ENCODE peak calls at places on chromosomes 13 and 19, in nine cellular contexts. G is CD4-positive, CD25-positive, alpha-beta regulatory T cell; T is A549; J is cardiac muscle cell; P is AG04450; N is stromal cell of bone marrow; F is T-cell; Z is AG04449; U is heart left ventricle. C is an unnamed sample.
A peak's percentile ranks its signal among the peaks of the same experiment; 100 is the strongest.

GRCh38 chr13:43558942-43559341 is 227.8 kb downstream of the ENOX1 start:
- DNase-seq in G (no peak), T (no peak), J (no peak), P (no peak), N (no peak), F (no peak), Z (no peak), U (no peak), C (no peak)

GRCh38 chr13:32669030-32669646 is 82.9 kb downstream of the PDS5B start:
- DNase-seq in G (peak; percentile 47), T (peak; percentile 48), J (peak; percentile 79), P (no peak), N (peak; percentile 32), F (no peak), Z (no peak), U (no peak), C (no peak)

GRCh38 chr13:31159306-31159705 is 2.4 kb downstream of the HSPH1 start:
- DNase-seq in G (no peak), T (no peak), J (no peak), P (no peak), N (no peak), F (no peak), Z (no peak), U (no peak), C (no peak)

GRCh38 chr13:112444001-112444311 is 67.8 kb downstream of the SPACA7 start:
- DNase-seq in G (no peak), T (peak; percentile 50), J (peak; percentile 79), P (no peak), N (peak; percentile 2), F (peak; percentile 10), Z (no peak), U (peak; percentile 54), C (peak; percentile 17)

GRCh38 chr13:44117351-44117750 is 237.6 kb downstream of the LACC1 start:
- DNase-seq in G (no peak), T (no peak), J (no peak), P (no peak), N (no peak), F (no peak), Z (no peak), U (no peak), C (no peak)

GRCh38 chr19:33301900-33302174 is 497 bp downstream of the CEBPA start:
- DNase-seq in G (no peak), T (no peak), J (peak; percentile 34), P (no peak), N (no peak), F (no peak), Z (no peak), U (no peak), C (no peak)

GRCh38 chr13:113668491-113668971 is 1.5 kb downstream of the GRK1 start:
- DNase-seq in G (no peak), T (no peak), J (no peak), P (no peak), N (no peak), F (no peak), Z (no peak), U (peak; percentile 11), C (no peak)

GRCh38 chr13:93539914-93540313 is 313.3 kb downstream of the GPC6 start:
- DNase-seq in G (no peak), T (no peak), J (no peak), P (no peak), N (no peak), F (no peak), Z (no peak), U (no peak), C (no peak)

GRCh38 chr13:25085125-25085742 is 10.7 kb upstream of the PABPC3 start:
- DNase-seq in G (no peak), T (peak; percentile 44), J (peak; percentile 71), P (no peak), N (peak; percentile 13), F (no peak), Z (no peak), U (no peak), C (no peak)

GRCh38 chr13:112161441-112162301 is 94.7 kb downstream of the SOX1 start:
- DNase-seq in G (no peak), T (no peak), J (no peak), P (no peak), N (no peak), F (no peak), Z (no peak), U (no peak), C (no peak)

GRCh38 chr13:48944221-48944620 is 31.5 kb upstream of the FNDC3A start:
- DNase-seq in G (no peak), T (no peak), J (no peak), P (no peak), N (no peak), F (no peak), Z (no peak), U (no peak), C (no peak)

GRCh38 chr13:113886561-113887112 is 22.8 kb upstream of the GAS6 start:
- DNase-seq in G (no peak), T (no peak), J (no peak), P (no peak), N (no peak), F (no peak), Z (no peak), U (no peak), C (no peak)

GRCh38 chr19:33408116-33408515 is 34.6 kb downstream of the CEBPG start:
- DNase-seq in G (no peak), T (no peak), J (no peak), P (no peak), N (no peak), F (no peak), Z (no peak), U (no peak), C (no peak)

GRCh38 chr19:10895920-10896319 is 24.6 kb downstream of the CARM1 start:
- DNase-seq in G (no peak), T (no peak), J (no peak), P (no peak), N (no peak), F (no peak), Z (no peak), U (no peak), C (no peak)

GRCh38 chr19:4911786-4912672 is 2.7 kb downstream of the UHRF1 start:
- DNase-seq in G (peak; percentile 79), T (peak; percentile 94), J (peak; percentile 57), P (peak; percentile 99), N (peak; percentile 100), F (peak; percentile 65), Z (peak; percentile 100), U (peak; percentile 64), C (peak; percentile 65)

GRCh38 chr13:97437729-97438128 is 3.8 kb downstream of the RAP2A start:
- DNase-seq in G (no peak), T (no peak), J (no peak), P (no peak), N (no peak), F (no peak), Z (no peak), U (no peak), C (no peak)

GRCh38 chr13:48804836-48805601 is 151.3 kb downstream of the CYSLTR2 start:
- DNase-seq in G (peak; percentile 19), T (no peak), J (no peak), P (no peak), N (no peak), F (no peak), Z (no peak), U (no peak), C (no peak)

GRCh38 chr13:28716511-28716910 is 2.3 kb downstream of the SLC46A3 start:
- DNase-seq in G (no peak), T (peak; percentile 49), J (no peak), P (no peak), N (peak; percentile 27), F (no peak), Z (no peak), U (peak; percentile 78), C (no peak)

GRCh38 chr13:39040206-39040605 is 1.9 kb downstream of the NHLRC3 start:
- DNase-seq in G (no peak), T (no peak), J (no peak), P (no peak), N (no peak), F (no peak), Z (no peak), U (no peak), C (no peak)

GRCh38 chr13:83048419-83048818 is 833.9 kb downstream of the SLITRK1 start:
- DNase-seq in G (no peak), T (no peak), J (no peak), P (no peak), N (no peak), F (no peak), Z (no peak), U (no peak), C (no peak)

GRCh38 chr13:25232937-25233515 is 54.3 kb downstream of the MTMR6 start:
- DNase-seq in G (peak; percentile 8), T (peak; percentile 41), J (peak; percentile 51), P (no peak), N (no peak), F (no peak), Z (no peak), U (no peak), C (no peak)

GRCh38 chr19:32651729-32652140 is 23.2 kb downstream of the ANKRD27 start:
- DNase-seq in G (no peak), T (peak; percentile 34), J (peak; percentile 70), P (no peak), N (no peak), F (no peak), Z (no peak), U (peak; percentile 58), C (peak; percentile 20)

GRCh38 chr13:30798776-30799625 is 63.7 kb downstream of the ALOX5AP start:
- DNase-seq in G (no peak), T (no peak), J (no peak), P (no peak), N (no peak), F (no peak), Z (no peak), U (no peak), C (no peak)

GRCh38 chr13:113959198-113959597 is 14.7 kb downstream of the C13orf46 start:
- DNase-seq in G (no peak), T (no peak), J (no peak), P (no peak), N (no peak), F (no peak), Z (no peak), U (no peak), C (no peak)

GRCh38 chr13:97259787-97260641 is 37.9 kb downstream of the MBNL2 start:
- DNase-seq in G (no peak), T (peak; percentile 77), J (no peak), P (no peak), N (no peak), F (no peak), Z (peak; percentile 53), U (peak; percentile 56), C (no peak)

GRCh38 chr19:10508707-10509106 is 5.6 kb upstream of the KEAP1 start:
- DNase-seq in G (no peak), T (no peak), J (no peak), P (no peak), N (no peak), F (no peak), Z (no peak), U (no peak), C (no peak)

GRCh38 chr19:18362934-18363542 is 22.6 kb downstream of the PGPEP1 start:
- DNase-seq in G (no peak), T (peak; percentile 45), J (no peak), P (no peak), N (no peak), F (no peak), Z (no peak), U (no peak), C (no peak)

GRCh38 chr13:97366172-97366688 is 67.7 kb upstream of the RAP2A start:
- DNase-seq in G (no peak), T (peak; percentile 16), J (no peak), P (no peak), N (no peak), F (no peak), Z (no peak), U (no peak), C (no peak)

GRCh38 chr19:39052846-39053245 is 20.5 kb upstream of the FBXO27 start:
- DNase-seq in G (no peak), T (no peak), J (no peak), P (no peak), N (no peak), F (no peak), Z (no peak), U (no peak), C (no peak)

GRCh38 chr19:17855333-17856152 is 4.2 kb upstream of the RPL18A start:
- DNase-seq in G (peak; percentile 84), T (peak; percentile 67), J (peak; percentile 88), P (no peak), N (peak; percentile 22), F (peak; percentile 83), Z (no peak), U (peak; percentile 85), C (peak; percentile 40)

GRCh38 chr13:44244288-44244687 is 129.3 kb upstream of the SERP2 start:
- DNase-seq in G (no peak), T (no peak), J (no peak), P (no peak), N (no peak), F (no peak), Z (no peak), U (no peak), C (no peak)

C was measured in anterior cingulate cortex.